ENCODE peak calls at places on chromosomes 13 and 19, in seven cellular contexts. X, E, N, F, T, P and A are unnamed samples.

GRCh38 chr13:60509601-60510386 is 112.8 kb downstream of the TDRD3 start:
- DNase-seq in X (no peak), E (no peak), T (no peak), N (no peak), F (no peak), P (no peak), A (no peak)

GRCh38 chr13:39952244-39953233 is 297.1 kb downstream of the COG6 start:
- DNase-seq in X (no peak), T (no peak), F (no peak), E (no peak), N (no peak), P (no peak), A (no peak)

GRCh38 chr19:4693471-4694121 is 23.5 kb upstream of the MYDGF start:
- DNase-seq in P (no peak), E (no peak), X (no peak), T (no peak), F (no peak), N (no peak), A (no peak)

GRCh38 chr13:22047082-22047784 is 376.4 kb downstream of the FGF9 start:
- DNase-seq in P (no peak), T (peak), X (no peak), F (no peak), E (no peak), N (no peak), A (peak)

GRCh38 chr19:55598034-55598433 is 1.3 kb downstream of the FIZ1 start:
- DNase-seq in X (no peak), P (peak), E (no peak), F (peak), N (no peak), T (no peak), A (no peak)

GRCh38 chr13:110444226-110444653 is 117.3 kb downstream of the RAB20 start:
- DNase-seq in F (no peak), X (no peak), E (peak), P (no peak), T (peak), N (no peak), A (no peak)

GRCh38 chr19:10699650-10700335 is 1.4 kb upstream of the QTRT1 start:
- DNase-seq in N (peak), F (peak), E (peak), P (peak), T (peak), X (peak), A (peak)

GRCh38 chr13:50468849-50469669 is 374.4 kb downstream of the DLEU7 start:
- DNase-seq in F (no peak), N (no peak), E (no peak), T (no peak), X (peak), P (no peak), A (no peak)

GRCh38 chr13:46389985-46390384 is 2.9 kb upstream of the RUBCNL start:
- DNase-seq in T (no peak), X (no peak), F (no peak), N (peak), E (no peak), P (no peak), A (peak)

DNA sequence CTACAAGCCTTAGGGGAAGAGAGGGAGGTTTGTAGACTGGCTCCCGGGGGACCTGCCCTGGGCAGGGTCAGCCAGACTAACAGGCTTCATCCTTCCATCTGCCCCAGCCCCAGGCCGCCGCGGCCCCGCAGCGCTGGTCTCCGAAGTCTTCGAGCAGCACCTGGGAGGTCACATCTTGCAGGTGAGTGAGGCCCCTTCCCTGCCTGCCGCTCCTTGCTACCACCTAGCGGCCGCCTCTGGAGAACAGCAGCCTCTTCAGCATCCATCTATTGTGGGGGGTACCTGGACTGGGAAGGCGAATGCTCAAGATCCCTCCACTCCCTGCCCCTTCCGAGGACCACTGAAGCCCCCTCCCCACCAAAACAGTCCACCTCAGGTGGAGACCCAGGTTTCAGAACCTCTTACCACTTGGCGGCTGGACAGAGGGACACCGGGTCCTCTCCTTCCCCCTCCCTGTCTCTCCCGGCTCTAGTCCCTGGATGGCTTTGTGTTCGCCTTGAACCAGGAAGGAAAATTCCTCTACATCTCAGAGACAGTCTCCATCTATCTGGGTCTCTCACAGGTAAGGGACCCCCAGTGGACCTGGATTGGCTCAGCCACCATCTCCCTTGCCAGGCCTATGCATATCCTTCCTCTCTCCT is 12.7 kb downstream of the NPAS1 start:
- DNase-seq in T (peak), E (peak), F (peak), P (peak), N (no peak), X (peak), A (no peak)
- TF ChIP-seq JUND in T (no peak), E (no peak), F (no peak), P (no peak), N (no peak), X (no peak), A (no peak)

DNA sequence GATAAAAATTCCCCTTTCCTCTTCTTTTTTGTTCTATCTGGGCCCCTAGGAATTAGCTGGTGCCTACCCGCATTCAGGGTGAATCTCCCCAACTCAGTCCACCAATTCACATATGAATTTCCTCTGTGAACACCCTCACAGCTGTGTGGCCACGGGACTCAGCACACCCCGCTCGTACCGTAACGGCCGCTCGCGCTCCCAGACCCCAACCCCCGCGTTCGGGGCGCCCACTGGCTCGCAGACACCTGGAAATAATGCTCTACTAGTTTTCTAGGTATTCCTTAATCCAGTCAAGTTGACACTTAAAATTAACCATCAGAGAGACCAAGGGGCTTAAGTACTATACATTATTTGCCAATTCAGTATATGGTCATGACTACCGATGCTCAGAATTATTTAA is 1702.1 kb upstream of the PCDH20 start:
- DNase-seq in E (no peak), T (no peak), X (no peak), P (no peak), F (no peak), N (no peak), A (no peak)
- TF ChIP-seq JUND in E (no peak), T (no peak), X (no peak), P (no peak), F (no peak), N (no peak), A (no peak)

GRCh38 chr13:112767506-112768471 is 78.0 kb downstream of the ATP11A start:
- DNase-seq in X (no peak), P (no peak), F (no peak), N (peak), E (no peak), T (no peak), A (no peak)
- TF ChIP-seq JUND in X (no peak), P (no peak), F (no peak), N (no peak), E (no peak), T (no peak), A (no peak)

DNA sequence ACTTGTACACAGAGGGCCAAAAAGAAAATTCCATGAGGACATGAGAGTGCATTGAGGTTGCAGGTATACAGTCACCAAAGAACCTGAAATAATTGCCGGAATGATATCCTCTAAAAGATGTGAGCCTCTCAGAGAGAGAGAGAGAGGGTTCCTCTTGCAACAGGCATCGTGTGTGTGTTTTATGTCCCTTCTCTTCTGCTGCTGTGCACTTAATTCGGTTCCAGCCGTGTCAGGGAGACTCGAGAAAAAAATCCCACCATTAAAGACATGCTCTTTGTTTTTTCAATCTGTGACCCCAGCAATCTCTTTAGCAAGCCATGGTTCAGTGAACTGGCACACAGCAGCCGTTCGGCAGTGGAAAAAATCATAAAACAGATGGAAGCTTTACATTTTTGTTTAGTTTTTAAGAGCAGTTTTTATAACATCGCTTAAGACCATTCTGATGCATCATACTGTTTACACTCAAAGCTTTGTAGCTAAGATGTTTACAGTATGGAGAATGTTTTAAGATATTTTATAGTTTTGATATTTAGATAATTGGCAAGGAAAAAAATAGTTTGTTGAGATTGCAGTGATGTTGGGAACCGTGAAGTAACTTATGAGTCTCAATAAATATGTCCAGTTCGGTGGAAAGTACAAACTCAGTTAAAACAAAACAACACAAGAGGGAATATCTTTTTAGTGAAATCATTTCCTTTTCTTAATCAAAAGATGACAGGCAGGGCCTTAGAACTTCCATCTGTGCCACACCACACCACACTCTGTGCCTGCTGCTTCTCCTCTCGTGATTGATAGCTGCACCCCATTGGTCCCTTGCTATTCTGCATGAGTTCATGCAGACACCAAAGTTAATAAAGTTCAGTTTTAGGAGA is 31.2 kb upstream of the ZNF536 start:
- DNase-seq in N (no peak), E (no peak), X (no peak), T (no peak), F (no peak), P (peak), A (no peak)
- TF ChIP-seq JUND in N (no peak), E (no peak), X (no peak), T (no peak), F (no peak), P (no peak), A (no peak)

GRCh38 chr13:99087130-99087953 is 109.5 kb upstream of the DOCK9 start:
- DNase-seq in E (peak), X (peak), F (peak), N (peak), T (peak), P (peak), A (peak)

GRCh38 chr13:99085139-99085845 is 107.4 kb upstream of the DOCK9 start:
- DNase-seq in P (no peak), E (no peak), N (no peak), T (no peak), F (peak), X (no peak), A (no peak)

GRCh38 chr13:99086869-99087129 is 108.9 kb upstream of the DOCK9 start:
- DNase-seq in T (no peak), F (no peak), E (no peak), N (no peak), P (no peak), X (no peak), A (no peak)

GRCh38 chr13:99085846-99086148 is 107.9 kb upstream of the DOCK9 start:
- DNase-seq in P (no peak), F (peak), X (no peak), T (no peak), N (no peak), E (no peak), A (no peak)

DNA sequence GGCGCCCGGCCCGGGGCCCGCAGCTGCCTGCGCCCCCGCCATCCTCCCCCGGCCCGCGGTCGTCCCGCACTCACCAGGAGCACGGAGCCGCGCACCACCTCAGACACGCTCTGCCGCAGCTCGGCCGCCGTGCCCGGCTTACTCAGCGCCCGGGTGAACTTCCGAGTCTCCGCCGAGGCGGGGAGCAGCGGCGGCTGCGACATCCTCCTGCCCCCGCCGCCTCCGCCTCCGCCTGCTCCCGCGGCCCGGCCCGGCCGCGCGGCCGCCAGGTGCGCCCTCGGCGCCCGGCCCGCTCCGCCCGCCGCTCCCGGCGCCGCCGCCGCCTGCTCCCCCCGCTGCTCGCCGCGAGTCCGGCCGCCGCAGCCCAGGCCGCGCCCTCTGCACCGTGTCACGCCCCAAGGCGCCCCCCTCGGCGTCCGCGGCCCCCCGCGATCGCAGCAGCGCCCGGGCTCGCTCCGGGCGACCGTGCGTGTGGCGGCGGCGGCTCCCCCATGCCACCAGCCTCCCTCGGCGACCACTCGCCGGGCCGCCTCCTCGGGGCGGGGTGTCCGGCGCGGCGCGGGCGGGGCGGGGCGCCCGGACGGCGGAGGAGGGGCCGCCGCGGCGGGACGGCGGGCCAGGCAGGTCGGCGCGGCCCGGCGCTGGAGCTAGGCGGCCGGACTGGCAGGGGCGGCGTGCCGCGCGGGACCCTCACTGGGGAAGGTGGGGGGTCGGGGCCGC is 108.4 kb upstream of the DOCK9 start:
- DNase-seq in X (peak), T (no peak), P (peak), E (peak), N (no peak), F (peak), A (no peak)
- TF ChIP-seq JUND in X (no peak), T (no peak), P (no peak), E (no peak), N (no peak), F (no peak), A (no peak)